ENCODE peak calls at places on chromosomes 16 and 17, in five cellular contexts. X, N, T, I and A are unnamed samples.
A peak's percentile ranks its signal among the peaks of the same experiment; 100 is the strongest.

GRCh38 chr17:78040561-78041400 is 82.3 kb downstream of the TNRC6C start:
- DNase-seq in X (peak; percentile 78), N (peak; percentile 21), T (peak; percentile 47), I (no peak), A (no peak)

GRCh38 chr17:21689604-21690003 is 2.7 kb upstream of the KCNJ18 start:
- DNase-seq in X (no peak), N (no peak), T (peak; percentile 65), I (no peak), A (no peak)

GRCh38 chr16:89562027-89562599 is 1.6 kb downstream of the RPL13 start:
- DNase-seq in X (no peak), N (no peak), T (no peak), I (no peak), A (no peak)

GRCh38 chr16:51839697-51840462 is 688.8 kb upstream of the SALL1 start:
- DNase-seq in X (no peak), N (no peak), T (no peak), I (no peak), A (no peak)

GRCh38 chr16:54418903-54419302 is 132.3 kb upstream of the IRX3 start:
- DNase-seq in X (no peak), N (no peak), T (no peak), I (no peak), A (no peak)

GRCh38 chr17:28811594-28812135 is 30.9 kb downstream of the FAM222B start:
- DNase-seq in X (no peak), N (no peak), T (no peak), I (no peak), A (peak; percentile 18)

GRCh38 chr16:68360547-68360946 is 49.7 kb downstream of the PRMT7 start:
- DNase-seq in X (no peak), N (no peak), T (no peak), I (no peak), A (no peak)

GRCh38 chr17:18139949-18140348 is 31.4 kb downstream of the MYO15A start:
- DNase-seq in X (no peak), N (no peak), T (no peak), I (no peak), A (no peak)

GRCh38 chr17:48160177-48160967 is 52.8 kb downstream of the SNX11 start:
- DNase-seq in X (no peak), N (no peak), T (no peak), I (no peak), A (no peak)

GRCh38 chr16:31138621-31139578 is 3.4 kb upstream of the PRSS8 start:
- DNase-seq in X (peak; percentile 72), N (no peak), T (no peak), I (no peak), A (no peak)

GRCh38 chr17:8366231-8366630 is 10.3 kb downstream of the KRABD2 start:
- DNase-seq in X (no peak), N (no peak), T (no peak), I (no peak), A (no peak)

GRCh38 chr17:624341-624860 is 90.2 kb downstream of the VPS53 start:
- DNase-seq in X (no peak), N (no peak), T (no peak), I (no peak), A (no peak)

GRCh38 chr17:8490256-8491023 is 54.8 kb downstream of the NDEL1 start:
- DNase-seq in X (no peak), N (no peak), T (no peak), I (no peak), A (no peak)

GRCh38 chr17:57861737-57862409 is 12.0 kb upstream of the MRPS23 start:
- DNase-seq in X (peak; percentile 86), N (no peak), T (peak; percentile 63), I (no peak), A (no peak)

GRCh38 chr17:17391575-17392370 is 85.0 kb upstream of the MED9 start:
- DNase-seq in X (no peak), N (peak; percentile 37), T (no peak), I (no peak), A (no peak)

GRCh38 chr16:19382887-19383816 is 34.5 kb upstream of the TMC5 start:
- DNase-seq in X (no peak), N (no peak), T (no peak), I (no peak), A (no peak)

GRCh38 chr17:43670645-43671074 is 8.9 kb upstream of the MEOX1 start:
- DNase-seq in X (no peak), N (no peak), T (no peak), I (no peak), A (no peak)

GRCh38 chr17:54948380-54948779 is 20.1 kb downstream of the COX11 start:
- DNase-seq in X (no peak), N (no peak), T (no peak), I (no peak), A (no peak)

GRCh38 chr17:32625971-32626370 is 139.2 kb downstream of the CDK5R1 start:
- DNase-seq in X (no peak), N (no peak), T (no peak), I (no peak), A (no peak)

GRCh38 chr17:65514082-65514481 is 47.4 kb downstream of the AXIN2 start:
- DNase-seq in X (no peak), N (no peak), T (no peak), I (no peak), A (no peak)

GRCh38 chr17:76475302-76475701 is 7.9 kb downstream of the AANAT start:
- DNase-seq in X (no peak), N (no peak), T (no peak), I (no peak), A (no peak)

GRCh38 chr16:3099732-3100499 is 822 bp upstream of the ZSCAN10 start:
- DNase-seq in X (peak; percentile 96), N (no peak), T (peak; percentile 80), I (peak; percentile 88), A (peak; percentile 92)

GRCh38 chr17:34542700-34543336 is 36.6 kb upstream of the TMEM132E start:
- DNase-seq in X (no peak), N (no peak), T (peak; percentile 24), I (peak; percentile 27), A (peak; percentile 61)

GRCh38 chr17:64682261-64683181 is 20.4 kb upstream of the SMURF2 start:
- DNase-seq in X (no peak), N (no peak), T (no peak), I (no peak), A (no peak)

GRCh38 chr16:25106567-25107465 is 4.7 kb upstream of the LCMT1 start:
- DNase-seq in X (peak; percentile 98), N (no peak), T (peak; percentile 96), I (peak; percentile 73), A (peak; percentile 65)

GRCh38 chr16:2752850-2753522 is 548 bp downstream of the SRRM2 start:
- DNase-seq in X (peak; percentile 89), N (no peak), T (peak; percentile 89), I (peak; percentile 63), A (peak; percentile 66)

GRCh38 chr17:10216213-10216982 is 18.0 kb upstream of the GAS7 start:
- DNase-seq in X (no peak), N (no peak), T (no peak), I (no peak), A (no peak)

GRCh38 chr16:67447508-67448076 is 16.7 kb downstream of the HSD11B2 start:
- DNase-seq in X (peak; percentile 69), N (peak; percentile 15), T (peak; percentile 71), I (peak; percentile 57), A (peak; percentile 53)

GRCh38 chr17:66673668-66674276 is 161.1 kb upstream of the CACNG5 start:
- DNase-seq in X (no peak), N (no peak), T (peak; percentile 54), I (no peak), A (no peak)

GRCh38 chr17:76145231-76146052 is 4.4 kb upstream of the FOXJ1 start:
- DNase-seq in X (no peak), N (peak; percentile 19), T (no peak), I (no peak), A (no peak)

GRCh38 chr17:77475012-77475976 is 334.5 kb downstream of the SEC14L1 start:
- DNase-seq in X (no peak), N (no peak), T (no peak), I (no peak), A (no peak)

GRCh38 chr17:43699438-43699756 is 37.7 kb upstream of the MEOX1 start:
- DNase-seq in X (no peak), N (no peak), T (no peak), I (no peak), A (no peak)

GRCh38 chr17:48647103-48647963 is 21.2 kb upstream of the HOXB9 start:
- DNase-seq in X (no peak), N (no peak), T (no peak), I (no peak), A (no peak)

GRCh38 chr17:76869209-76869877 is 1.1 kb downstream of the MGAT5B start:
- DNase-seq in X (no peak), N (no peak), T (no peak), I (no peak), A (no peak)

GRCh38 chr16:88624481-88624880 is 13.9 kb upstream of the IL17C start:
- DNase-seq in X (no peak), N (no peak), T (no peak), I (no peak), A (no peak)

GRCh38 chr16:67530013-67530939 is 1.6 kb downstream of the RIPOR1 start:
- DNase-seq in X (peak; percentile 90), N (no peak), T (peak; percentile 87), I (no peak), A (no peak)

GRCh38 chr16:51139568-51139967 is 11.5 kb downstream of the SALL1 start:
- DNase-seq in X (no peak), N (no peak), T (no peak), I (no peak), A (no peak)